ENCODE peak calls at places on chromosomes 3 and 15, in five cellular contexts. Y, F, J, R and D are unnamed samples.
A peak's percentile ranks its signal among the peaks of the same experiment; 100 is the strongest.

GRCh38 chr3:195209836-195210551 is 61.0 kb downstream of the XXYLT1 start:
- DNase-seq in Y (peak; percentile 60), F (peak; percentile 25), J (no peak), R (no peak), D (no peak)

GRCh38 chr3:172276103-172276502 is 172.2 kb downstream of the GHSR start:
- DNase-seq in Y (no peak), F (no peak), J (no peak), R (no peak), D (no peak)

GRCh38 chr3:170585008-170585936 is 603 bp downstream of the SLC7A14 start:
- DNase-seq in Y (peak; percentile 11), F (peak; percentile 8), J (peak; percentile 43), R (no peak), D (no peak)

GRCh38 chr3:73493543-73494314 is 131.0 kb downstream of the PDZRN3 start:
- DNase-seq in Y (peak; percentile 75), F (peak; percentile 30), J (no peak), R (no peak), D (no peak)

GRCh38 chr3:183159319-183159718 is 3.2 kb downstream of the LAMP3 start:
- DNase-seq in Y (no peak), F (no peak), J (no peak), R (no peak), D (no peak)

GRCh38 chr3:32705232-32705631 is 20.2 kb downstream of the CNOT10 start:
- DNase-seq in Y (no peak), F (no peak), J (no peak), R (no peak), D (no peak)

GRCh38 chr3:4980229-4981159 is 1.3 kb downstream of the BHLHE40 start:
- DNase-seq in Y (peak; percentile 92), F (peak; percentile 93), J (peak; percentile 89), R (no peak), D (peak; percentile 59)

GRCh38 chr15:83695246-83695645 is 41.3 kb downstream of the ADAMTSL3 start:
- DNase-seq in Y (peak; percentile 11), F (peak; percentile 40), J (no peak), R (no peak), D (no peak)

GRCh38 chr15:101242160-101242998 is 9.5 kb downstream of the CHSY1 start:
- DNase-seq in Y (peak; percentile 59), F (peak; percentile 56), J (no peak), R (no peak), D (no peak)

GRCh38 chr3:165636682-165637010 is 200.6 kb downstream of the BCHE start:
- DNase-seq in Y (no peak), F (no peak), J (no peak), R (no peak), D (no peak)

GRCh38 chr3:114998971-114999579 is 148.0 kb downstream of the ZBTB20 start:
- DNase-seq in Y (no peak), F (no peak), J (no peak), R (no peak), D (no peak)
- H2BK5ac ChIP-seq in Y (no peak overlapping the region), F (no peak overlapping the region), J (no peak overlapping the region), R (no peak overlapping the region), D (no peak overlapping the region)

GRCh38 chr15:52019394-52020252 is 604 bp downstream of the MAPK6 start:
- DNase-seq in Y (peak; percentile 89), F (peak; percentile 94), J (peak; percentile 59), R (no peak), D (peak; percentile 57)

GRCh38 chr15:52021128-52021671 is 2.2 kb downstream of the MAPK6 start:
- DNase-seq in Y (peak; percentile 97), F (peak; percentile 95), J (no peak), R (no peak), D (no peak)

GRCh38 chr15:52020253-52021085 is 1.4 kb downstream of the MAPK6 start:
- DNase-seq in Y (peak; percentile 34), F (peak; percentile 54), J (no peak), R (no peak), D (no peak)

GRCh38 chr15:52018693-52019393 is at the start of gene MAPK6:
- DNase-seq in Y (peak; percentile 93), F (peak; percentile 94), J (peak; percentile 91), R (peak; percentile 73), D (peak; percentile 94)

DNA sequence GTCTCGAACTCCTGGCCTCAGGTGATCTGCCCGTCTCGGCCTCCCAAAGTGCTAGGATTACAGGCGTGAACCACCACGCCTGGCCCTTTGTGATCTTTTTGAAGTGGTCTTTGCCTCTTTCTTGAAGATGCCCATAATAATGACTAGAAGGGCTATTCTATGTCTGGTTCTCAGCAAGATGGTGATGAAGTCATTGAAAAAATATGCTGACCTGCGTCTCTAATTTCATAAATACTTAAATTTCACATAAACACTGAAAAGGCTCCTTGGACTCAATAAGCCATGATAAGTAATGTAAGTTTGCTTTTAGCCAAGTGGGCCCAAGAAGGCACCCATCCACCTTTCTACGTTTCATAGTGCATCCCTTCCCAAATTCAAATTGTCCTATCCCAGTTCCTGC is 775 bp upstream of the MAPK6 start:
- DNase-seq in Y (peak; percentile 91), F (peak; percentile 48), J (no peak), R (no peak), D (no peak)
- H2AFZ ChIP-seq in Y (peak overlapping the region; percentile 95), F (no peak overlapping the region), J (no peak overlapping the region), R (no peak overlapping the region), D (peak overlapping the region; percentile 89)

DNA sequence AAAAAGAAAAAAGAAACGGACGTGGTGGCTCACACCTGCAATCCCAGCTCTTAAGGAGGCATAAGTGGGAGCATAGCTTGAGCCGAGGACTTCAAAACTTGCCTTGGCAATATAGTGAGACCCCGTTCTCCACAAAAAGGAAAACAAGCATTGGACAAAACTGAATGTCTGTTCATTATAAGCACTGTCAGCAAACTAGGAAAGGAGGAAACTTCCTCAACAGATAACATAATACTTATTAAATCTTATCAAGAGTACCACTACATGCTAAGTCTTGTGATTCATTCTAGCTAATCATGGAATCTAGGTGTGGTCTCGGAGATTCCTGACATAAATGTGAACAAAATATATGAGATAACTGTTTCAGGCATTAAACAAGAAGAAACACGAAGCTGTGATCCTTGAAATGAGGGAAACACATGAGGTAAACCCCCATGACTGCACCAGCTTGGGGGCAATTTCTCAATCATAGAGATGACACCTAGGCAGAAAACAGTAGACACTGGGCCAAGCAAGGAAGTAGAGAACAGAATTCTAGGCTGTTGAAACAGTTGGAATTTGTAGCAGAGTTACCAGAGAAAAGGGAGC is 33.3 kb downstream of the TRPM7 start:
- DNase-seq in Y (no peak), F (no peak), J (no peak), R (no peak), D (no peak)
- H2BK5ac ChIP-seq in Y (no peak overlapping the region), F (no peak overlapping the region), J (no peak overlapping the region), R (no peak overlapping the region), D (no peak overlapping the region)

GRCh38 chr3:43998374-43998840 is 243.3 kb upstream of the TOPAZ1 start:
- DNase-seq in Y (no peak), F (peak; percentile 10), J (peak; percentile 56), R (no peak), D (no peak)
- H2AFZ ChIP-seq in Y (peak overlapping the region; percentile 57), F (no peak overlapping the region), J (no peak overlapping the region), R (peak overlapping the region; percentile 57), D (peak overlapping the region; percentile 93)

DNA sequence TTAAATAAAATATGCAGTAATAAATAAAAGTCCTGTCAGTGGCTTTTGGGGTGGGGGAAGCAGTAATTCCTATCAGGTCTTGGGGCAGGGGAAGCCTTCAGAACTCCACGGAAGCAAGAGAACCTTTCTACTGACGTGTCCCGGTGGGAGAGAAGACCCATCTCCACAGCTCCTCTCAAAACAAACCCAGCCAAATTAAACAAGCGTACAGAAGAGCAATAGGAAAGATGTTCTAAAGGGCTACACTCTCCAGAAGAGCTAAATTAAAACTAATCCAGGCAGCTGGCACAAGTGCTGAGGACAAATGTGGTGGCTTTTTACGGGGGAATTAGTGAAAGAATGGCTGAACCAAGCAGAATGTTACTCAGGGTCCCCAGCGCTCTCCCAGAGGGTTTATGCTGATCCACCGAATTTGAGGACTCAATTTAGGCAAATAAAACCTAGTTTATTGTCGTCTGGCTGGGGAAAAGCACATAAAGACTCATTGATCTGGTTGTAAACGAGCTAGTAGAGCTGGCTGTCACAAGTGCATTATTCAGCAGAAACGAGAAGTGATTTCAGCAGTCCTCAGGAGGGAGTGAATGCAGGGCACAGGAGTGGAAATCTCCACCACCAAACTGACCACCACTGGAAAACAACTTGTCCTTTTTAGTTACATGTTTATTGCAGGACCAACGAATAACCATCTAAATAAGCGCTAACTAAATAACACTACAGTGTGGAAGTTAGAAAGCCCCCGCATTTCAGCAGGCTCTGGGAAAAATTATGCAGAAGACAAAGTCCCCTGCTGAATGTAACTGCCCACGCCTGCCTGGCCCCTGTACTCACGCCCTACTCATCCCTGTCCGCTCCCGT is 13.5 kb downstream of the BFSP2 start:
- DNase-seq in Y (peak; percentile 58), F (peak; percentile 67), J (no peak), R (no peak), D (no peak)
- H2BK5ac ChIP-seq in Y (peak overlapping the region; percentile 90), F (no peak overlapping the region), J (no peak overlapping the region), R (no peak overlapping the region), D (peak overlapping the region; percentile 84)